ENCODE peak calls at places on chromosomes 6 and 20, in seven cellular contexts. B is PC-9, S is hepatocyte, Y is PC-3, P is HCT116, Q is MM.1S, V is GM23248. X is an unnamed sample. For H3K9me2, the result is how much of the 10 kb centered on the place peaks cover.

GRCh38 chr20:52129611-52130010 is 62.0 kb downstream of the ZFP64 start:
- DNase-seq in S (no peak), V (no peak), P (no peak), B (no peak), Y (no peak), Q (no peak), X (no peak)

GRCh38 chr20:21166801-21167200 is 40.9 kb downstream of the KIZ start:
- DNase-seq in S (no peak), Y (no peak), B (no peak), P (no peak), V (no peak), Q (no peak), X (no peak)

GRCh38 chr6:24520929-24521546 is 26.3 kb downstream of the ALDH5A1 start:
- DNase-seq in S (peak), V (peak), P (peak), Q (peak), B (peak), Y (peak), X (peak)

GRCh38 chr6:44446626-44447297 is 59.3 kb downstream of the CDC5L start:
- DNase-seq in V (peak), S (no peak), Q (no peak), B (no peak), P (no peak), Y (peak), X (no peak)

GRCh38 chr20:21101453-21102251 is 4.5 kb downstream of the LINC00237 start:
- DNase-seq in P (no peak), S (peak), Q (no peak), B (no peak), V (peak), Y (no peak), X (peak)

GRCh38 chr20:18657575-18657974 is 69.7 kb downstream of the DTD1 start:
- DNase-seq in S (no peak), P (no peak), Q (no peak), B (no peak), Y (no peak), V (peak), X (no peak)

GRCh38 chr6:32947552-32948465 is 5.1 kb downstream of the HLA-DMA start:
- DNase-seq in P (peak), B (peak), V (peak), Y (peak), S (peak), Q (peak), X (peak)

GRCh38 chr6:109343518-109343917 is 38.7 kb downstream of the CD164 start:
- DNase-seq in B (no peak), S (no peak), P (no peak), Q (no peak), Y (no peak), V (no peak), X (no peak)

GRCh38 chr20:59395729-59396128 is 95.3 kb downstream of the EDN3 start:
- DNase-seq in P (no peak), V (no peak), Q (no peak), B (no peak), Y (no peak), S (no peak), X (no peak)

GRCh38 chr6:111775145-111775936 is 97.9 kb downstream of the FYN start:
- DNase-seq in Y (no peak), B (no peak), Q (no peak), V (no peak), P (no peak), S (no peak), X (no peak)

GRCh38 chr20:46970937-46971630 is 76.4 kb downstream of the EYA2 start:
- DNase-seq in Y (peak), P (peak), B (no peak), V (peak), S (peak), Q (no peak), X (peak)

GRCh38 chr20:45817652-45818194 is 5.3 kb downstream of the UBE2C start:
- DNase-seq in Q (no peak), V (peak), B (peak), Y (peak), S (no peak), P (no peak), X (no peak)

GRCh38 chr6:13536796-13537526 is 37.4 kb upstream of the SIRT5 start:
- DNase-seq in V (peak), Q (no peak), P (no peak), S (no peak), B (no peak), Y (no peak), X (no peak)

GRCh38 chr6:3316818-3317217 is 58.1 kb downstream of the PSMG4 start:
- DNase-seq in Y (no peak), V (no peak), Q (no peak), S (no peak), B (no peak), P (no peak), X (no peak)
- H3K4me2 ChIP-seq in Y (no peak), V (no peak), Q (no peak), S (no peak), B (no peak), P (no peak), X (no peak)

GRCh38 chr20:57980526-57980925 is 247.9 kb downstream of the ANKRD60 start:
- DNase-seq in Q (no peak), V (no peak), P (no peak), Y (no peak), S (no peak), B (no peak), X (no peak)

GRCh38 chr20:57977141-57977540 is 251.3 kb downstream of the ANKRD60 start:
- DNase-seq in P (no peak), Q (no peak), S (no peak), Y (no peak), V (no peak), B (no peak), X (no peak)

GRCh38 chr20:57977588-57977987 is 250.9 kb downstream of the ANKRD60 start:
- DNase-seq in Y (no peak), Q (no peak), P (no peak), B (no peak), S (no peak), V (no peak), X (no peak)

GRCh38 chr20:57973886-57974285 is 254.6 kb downstream of the ANKRD60 start:
- DNase-seq in S (no peak), Y (no peak), B (no peak), V (no peak), P (no peak), Q (no peak), X (no peak)

GRCh38 chr20:57974863-57975262 is 253.6 kb downstream of the ANKRD60 start:
- DNase-seq in S (no peak), Y (no peak), P (no peak), V (no peak), B (no peak), Q (no peak), X (no peak)
- H3K9me2 ChIP-seq in S (under half), Y (under half), P (under half), V (under half), B (under half), Q (under half), X (under half)

GRCh38 chr6:41942045-41942851 is 640 bp upstream of the CCND3 start:
- DNase-seq in V (peak), Y (no peak), B (no peak), Q (no peak), P (no peak), S (no peak), X (peak)

GRCh38 chr6:41939848-41940758 is 1.5 kb downstream of the CCND3 start:
- DNase-seq in S (peak), Q (no peak), V (peak), P (no peak), B (peak), Y (peak), X (peak)

GRCh38 chr6:41941280-41942044 is at the start of gene CCND3:
- DNase-seq in Q (peak), Y (peak), P (peak), S (peak), B (peak), V (peak), X (peak)

GRCh38 chr6:41939091-41939847 is 2.3 kb downstream of the CCND3 start:
- DNase-seq in S (peak), P (no peak), Q (no peak), B (no peak), Y (peak), V (peak), X (peak)

GRCh38 chr6:41940759-41941279 is 789 bp downstream of the CCND3 start:
- DNase-seq in B (peak), Y (peak), P (no peak), S (peak), Q (no peak), V (peak), X (peak)
- TF ChIP-seq EZH2 in B (no peak), Y (no peak), P (no peak), S (no peak), Q (no peak), V (no peak), X (no peak)

GRCh38 chr6:157613011-157613522 is 210.0 kb upstream of the SNX9 start:
- DNase-seq in Y (peak), Q (no peak), P (peak), B (peak), S (peak), V (peak), X (no peak)

GRCh38 chr6:157611406-157611805 is 211.6 kb upstream of the SNX9 start:
- DNase-seq in P (no peak), V (no peak), Y (no peak), Q (no peak), B (no peak), S (no peak), X (no peak)

GRCh38 chr6:157615411-157615763 is 207.7 kb upstream of the SNX9 start:
- DNase-seq in P (no peak), S (no peak), B (no peak), Q (no peak), V (no peak), Y (peak), X (no peak)

GRCh38 chr6:157614026-157614484 is 209.0 kb upstream of the SNX9 start:
- DNase-seq in Q (no peak), B (no peak), Y (peak), P (no peak), V (no peak), S (no peak), X (no peak)

DNA sequence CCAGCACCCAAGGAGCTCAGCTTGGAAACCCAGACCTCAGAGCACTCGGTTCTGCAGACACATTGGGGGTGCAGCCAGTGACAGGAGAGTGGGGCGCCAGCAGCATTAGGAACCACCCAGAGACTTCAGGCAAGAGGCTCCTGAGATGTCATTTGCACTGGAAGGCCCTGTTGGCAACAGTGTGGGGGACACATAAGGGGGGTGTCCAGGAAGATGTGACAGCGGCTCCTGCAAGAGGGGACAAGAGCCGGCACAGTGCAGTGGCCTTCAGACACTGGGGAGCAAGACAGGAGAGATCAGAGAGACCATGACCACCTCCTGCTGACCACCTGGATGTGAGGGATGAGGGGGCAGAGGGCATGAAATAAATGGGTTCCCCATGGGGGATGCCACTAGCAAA is 207.1 kb upstream of the SNX9 start:
- DNase-seq in Q (no peak), P (no peak), S (no peak), B (no peak), V (no peak), Y (no peak), X (no peak)
- H3K4me2 ChIP-seq in Q (no peak), P (no peak), S (no peak), B (no peak), V (no peak), Y (no peak), X (no peak)

GRCh38 chr20:40607927-40608326 is 81.1 kb downstream of the MAFB start:
- DNase-seq in Y (no peak), Q (no peak), V (no peak), P (no peak), B (no peak), S (no peak), X (no peak)

GRCh38 chr20:40604416-40604815 is 84.6 kb downstream of the MAFB start:
- DNase-seq in V (no peak), S (no peak), B (no peak), Y (no peak), P (no peak), Q (no peak), X (no peak)

GRCh38 chr20:40603057-40603651 is 85.9 kb downstream of the MAFB start:
- DNase-seq in Q (no peak), V (no peak), S (no peak), P (no peak), Y (no peak), B (no peak), X (no peak)

GRCh38 chr20:40606660-40607059 is 82.4 kb downstream of the MAFB start:
- DNase-seq in Y (no peak), Q (no peak), V (no peak), P (no peak), S (no peak), B (no peak), X (peak)

GRCh38 chr20:40606237-40606636 is 82.8 kb downstream of the MAFB start:
- DNase-seq in Q (no peak), V (no peak), S (no peak), P (no peak), B (no peak), Y (no peak), X (no peak)
- H3K9me2 ChIP-seq in Q (under half), V (under half), S (under half), P (under half), B (under half), Y (under half), X (under half)

GRCh38 chr6:68771426-68771825 is 136.3 kb downstream of the ADGRB3 start:
- DNase-seq in Q (no peak), P (no peak), S (no peak), V (no peak), Y (no peak), B (no peak), X (no peak)
- TF ChIP-seq EZH2 in Q (no peak), P (no peak), S (no peak), V (no peak), Y (no peak), B (no peak), X (no peak)

GRCh38 chr20:51096571-51097267 is 73.8 kb upstream of the KCNG1 start:
- DNase-seq in P (no peak), B (no peak), Q (no peak), S (no peak), V (no peak), Y (no peak), X (no peak)
- H3K4me2 ChIP-seq in P (no peak), B (no peak), Q (no peak), S (no peak), V (no peak), Y (no peak), X (no peak)

GRCh38 chr6:46098678-46099077 is 31.1 kb upstream of the ENPP4 start:
- DNase-seq in B (peak), Y (peak), Q (no peak), V (no peak), P (peak), S (peak), X (no peak)

GRCh38 chr6:46095251-46095650 is 34.5 kb upstream of the ENPP4 start:
- DNase-seq in V (no peak), S (no peak), P (no peak), B (no peak), Q (no peak), Y (no peak), X (no peak)

GRCh38 chr6:46099952-46100351 is 29.8 kb upstream of the ENPP4 start:
- DNase-seq in B (no peak), P (no peak), S (no peak), Q (no peak), Y (no peak), V (no peak), X (no peak)

GRCh38 chr6:46102123-46102522 is 27.7 kb upstream of the ENPP4 start:
- DNase-seq in V (no peak), S (no peak), Q (no peak), B (no peak), P (no peak), Y (no peak), X (no peak)

DNA sequence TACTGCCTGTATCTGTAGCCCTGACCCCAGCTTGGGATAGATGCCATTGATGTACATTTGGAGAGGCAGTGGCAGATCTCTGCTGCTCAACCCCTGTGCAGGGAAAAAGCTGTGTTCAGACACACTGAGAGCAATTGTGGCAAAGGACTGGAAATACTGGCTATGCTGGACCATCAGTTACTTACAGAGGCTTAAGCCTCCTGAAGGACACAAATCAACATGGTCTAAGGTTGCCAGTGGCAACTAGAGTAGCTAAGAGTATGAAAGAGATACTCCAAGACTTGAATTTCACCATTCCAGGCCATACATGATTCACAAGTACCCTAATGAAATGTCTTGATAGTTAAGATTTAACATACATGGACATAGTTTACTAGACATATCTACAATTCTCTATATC is 32.4 kb upstream of the ENPP4 start:
- DNase-seq in P (no peak), V (no peak), Y (no peak), S (no peak), B (no peak), Q (no peak), X (no peak)
- H3K9me2 ChIP-seq in P (under half), V (under half), Y (under half), S (under half), B (under half), Q (under half), X (under half)

DNA sequence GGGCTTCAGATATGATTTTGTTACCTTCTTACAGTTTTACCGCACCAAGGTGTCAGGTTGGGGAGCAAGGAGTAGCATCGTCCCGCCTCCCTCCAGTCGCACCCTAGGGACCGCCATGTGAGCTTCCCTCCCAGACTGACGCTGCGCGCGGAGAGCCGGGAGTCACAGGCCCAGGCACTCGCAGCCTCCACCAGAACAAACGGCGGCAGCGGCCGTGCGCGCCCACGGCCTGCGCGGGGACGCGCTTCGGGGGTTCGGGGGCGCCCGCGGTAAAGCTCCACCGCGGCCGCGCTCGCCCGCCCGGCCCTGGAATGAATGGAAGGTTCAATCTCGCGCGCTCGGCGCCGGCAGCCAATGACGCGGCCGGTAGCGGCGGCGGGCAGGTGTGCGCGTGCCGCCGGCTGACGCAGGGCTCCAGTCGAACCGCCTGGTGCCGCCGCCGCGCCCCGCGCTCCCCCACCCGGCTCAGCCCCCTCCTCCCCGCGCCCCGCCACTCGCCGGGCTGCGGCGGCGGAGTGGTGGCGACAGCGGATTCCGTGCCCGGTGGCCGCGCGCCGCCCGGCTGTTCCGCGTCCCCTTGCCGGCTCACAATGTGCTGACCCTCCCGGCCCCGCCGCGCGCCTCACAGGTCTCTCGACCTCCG is 16.5 kb upstream of the LIN28B start:
- DNase-seq in B (no peak), S (peak), P (no peak), Y (no peak), V (no peak), Q (no peak), X (peak)
- TF ChIP-seq EZH2 in B (no peak), S (peak), P (no peak), Y (no peak), V (no peak), Q (no peak), X (no peak)

GRCh38 chr6:4904461-4904860 is 99.4 kb downstream of the RPP40 start:
- DNase-seq in B (no peak), Q (no peak), P (no peak), S (peak), Y (no peak), V (no peak), X (no peak)
- H3K4me2 ChIP-seq in B (no peak), Q (no peak), P (no peak), S (peak), Y (no peak), V (no peak), X (no peak)

X was measured in GM23338.